ENCODE peak calls at places on chromosomes 3 and 15, in ten cellular contexts. A, R, X, E, O, Q, U, T, P and H are unnamed samples.

GRCh38 chr3:9870978-9871377 is 9.1 kb downstream of the CIDEC start:
- DNase-seq in P (peak; percentile 29), X (no peak), R (no peak), T (no peak), A (no peak), E (peak; percentile 74), Q (no peak), U (peak; percentile 66), O (no peak), H (no peak)

GRCh38 chr15:96309143-96309542 is 21.4 kb upstream of the NR2F2 start:
- DNase-seq in E (no peak), X (no peak), A (no peak), R (no peak), U (no peak), T (no peak), Q (no peak), P (no peak), O (no peak), H (no peak)

GRCh38 chr3:146953523-146954125 is 348.5 kb upstream of the PLSCR5 start:
- DNase-seq in U (peak; percentile 40), A (no peak), X (no peak), E (peak; percentile 79), P (peak; percentile 24), T (no peak), O (no peak), Q (no peak), R (no peak), H (no peak)

GRCh38 chr3:42855547-42856380 is 19.9 kb downstream of the CYP8B1 start:
- DNase-seq in X (no peak), U (no peak), T (no peak), E (no peak), Q (no peak), O (no peak), A (no peak), R (no peak), P (no peak), H (no peak)

GRCh38 chr3:120497318-120497717 is 46.5 kb upstream of the FSTL1 start:
- DNase-seq in U (peak; percentile 89), X (no peak), A (no peak), R (no peak), T (no peak), P (peak; percentile 89), Q (no peak), E (peak; percentile 96), O (no peak), H (no peak)

GRCh38 chr3:139561428-139561827 is 21.9 kb upstream of the RBP1 start:
- DNase-seq in O (no peak), P (no peak), E (no peak), A (no peak), U (no peak), Q (no peak), X (no peak), T (no peak), R (no peak), H (no peak)

GRCh38 chr3:9649791-9650521 is 651 bp downstream of the MTMR14 start:
- DNase-seq in P (no peak), U (no peak), T (no peak), E (no peak), A (no peak), R (no peak), O (no peak), Q (peak; percentile 9), X (no peak), H (no peak)

GRCh38 chr3:114496466-114496865 is 202.6 kb downstream of the TIGIT start:
- DNase-seq in E (no peak), O (no peak), Q (no peak), U (peak; percentile 15), P (no peak), A (no peak), X (no peak), T (no peak), R (no peak), H (no peak)

GRCh38 chr15:91946075-91946474 is 92.6 kb downstream of the SLCO3A1 start:
- DNase-seq in Q (no peak), P (no peak), E (no peak), O (no peak), A (no peak), T (no peak), R (no peak), U (no peak), X (no peak), H (no peak)

GRCh38 chr3:139757448-139758030 is 79.8 kb upstream of the NMNAT3 start:
- DNase-seq in U (no peak), X (no peak), A (no peak), Q (no peak), R (no peak), O (no peak), P (no peak), T (no peak), E (no peak), H (no peak)

GRCh38 chr3:156818890-156819289 is 7.3 kb upstream of the LEKR1 start:
- DNase-seq in R (no peak), O (no peak), A (no peak), E (peak; percentile 68), P (no peak), Q (no peak), T (no peak), X (no peak), U (peak; percentile 93), H (no peak)

GRCh38 chr3:160225181-160226025 is at the start of gene C3orf80:
- DNase-seq in T (peak; percentile 78), X (peak; percentile 39), E (peak; percentile 21), R (peak; percentile 34), O (peak; percentile 60), P (no peak), Q (peak; percentile 56), A (peak; percentile 52), U (peak; percentile 30), H (no peak)
- TF ChIP-seq CTCF in T (peak; percentile 11), X (no peak), E (no peak), R (peak; percentile 15), O (peak; percentile 48), P (no peak), Q (no peak), A (peak; percentile 48), U (no peak), H (peak; percentile 56)

GRCh38 chr3:38773528-38773927 is 42.5 kb downstream of the SCN10A start:
- DNase-seq in O (no peak), Q (no peak), U (no peak), A (no peak), P (no peak), R (no peak), T (no peak), X (no peak), E (no peak), H (no peak)
- TF ChIP-seq CTCF in O (no peak), Q (no peak), U (no peak), A (no peak), P (no peak), R (no peak), T (no peak), X (no peak), E (no peak), H (no peak)

GRCh38 chr15:84034831-84035753 is 200.5 kb upstream of the GOLGA6L4 start:
- DNase-seq in U (peak; percentile 31), O (no peak), A (no peak), R (no peak), P (peak; percentile 1), Q (peak; percentile 20), T (no peak), X (no peak), E (peak; percentile 59), H (no peak)
- TF ChIP-seq CTCF in U (peak; percentile 59), O (peak; percentile 71), A (peak; percentile 91), R (peak; percentile 57), P (peak; percentile 36), Q (peak; percentile 79), T (peak; percentile 70), X (peak; percentile 38), E (peak; percentile 62), H (peak; percentile 62)

GRCh38 chr15:53670701-53671100 is 88.8 kb downstream of the WDR72 start:
- DNase-seq in R (no peak), E (no peak), X (no peak), A (no peak), O (no peak), P (no peak), T (no peak), U (no peak), Q (no peak), H (no peak)

GRCh38 chr15:53671545-53671944 is 87.9 kb downstream of the WDR72 start:
- DNase-seq in X (no peak), A (no peak), E (no peak), O (no peak), Q (no peak), R (no peak), T (no peak), U (no peak), P (no peak), H (no peak)

GRCh38 chr15:53665930-53666329 is 93.5 kb downstream of the WDR72 start:
- DNase-seq in X (no peak), O (no peak), P (no peak), R (no peak), Q (no peak), E (no peak), A (no peak), T (no peak), U (no peak), H (no peak)
- TF ChIP-seq CTCF in X (no peak), O (peak; percentile 32), P (no peak), R (no peak), Q (no peak), E (no peak), A (peak; percentile 64), T (no peak), U (no peak), H (peak; percentile 66)

GRCh38 chr15:64836023-64836536 is 5.6 kb upstream of the PLEKHO2 start:
- DNase-seq in X (no peak), O (no peak), E (no peak), A (no peak), R (no peak), P (no peak), T (no peak), U (no peak), Q (no peak), H (no peak)
- TF ChIP-seq CTCF in X (no peak), O (peak; percentile 27), E (no peak), A (peak; percentile 82), R (no peak), P (no peak), T (peak; percentile 11), U (no peak), Q (no peak), H (peak; percentile 49)

DNA sequence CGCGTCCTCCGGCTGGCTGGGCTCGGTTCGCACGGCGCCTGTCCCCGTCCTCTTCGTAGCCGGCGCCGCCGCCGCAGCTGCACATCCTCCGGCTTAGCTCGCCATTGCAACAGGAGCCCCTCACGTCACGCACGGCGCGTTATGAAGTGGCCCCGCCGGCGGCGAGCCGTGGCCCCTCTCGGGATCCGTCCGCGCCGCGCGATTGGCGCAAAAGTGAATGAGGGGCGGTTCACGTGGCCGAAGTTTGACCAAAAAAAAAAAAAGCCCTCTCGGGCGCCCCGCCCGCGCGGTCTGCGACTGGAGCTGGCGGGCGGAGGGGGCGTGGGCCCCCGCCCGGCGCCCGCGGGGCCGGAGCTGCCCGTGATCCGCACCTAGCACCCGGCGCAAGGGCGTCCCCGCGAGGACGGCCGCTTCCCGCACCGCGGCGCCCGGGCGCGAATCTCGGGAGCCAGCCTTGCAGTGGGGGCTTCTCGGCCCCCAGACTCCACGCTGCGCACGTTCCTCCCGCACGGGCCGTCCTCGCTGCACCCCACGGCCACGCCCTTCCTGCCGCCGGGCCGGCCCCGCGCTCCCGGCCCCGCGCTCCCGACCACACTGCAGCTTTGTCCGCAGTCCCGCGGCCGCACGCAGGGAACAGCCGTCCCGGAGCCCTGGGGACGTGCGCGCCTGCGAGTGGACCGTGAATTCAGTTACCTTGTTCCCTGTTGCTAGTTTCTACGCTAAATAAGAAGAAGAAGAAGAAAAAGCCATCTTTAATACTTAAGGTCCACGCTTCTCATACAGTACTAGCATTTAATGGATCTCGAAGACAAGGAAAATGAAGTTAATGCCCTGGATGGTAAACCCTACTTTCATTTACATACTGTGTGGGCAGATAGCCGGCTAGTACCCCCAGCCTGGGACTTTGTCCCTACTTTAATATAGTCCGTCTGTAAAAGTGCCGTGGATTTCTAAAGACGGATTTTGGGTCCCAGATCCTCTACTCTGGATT is at the start of gene CHSY1:
- DNase-seq in U (peak; percentile 93), E (peak; percentile 94), Q (peak; percentile 81), X (peak; percentile 94), A (peak; percentile 94), R (peak; percentile 88), O (peak; percentile 80), T (peak; percentile 84), P (peak; percentile 46), H (peak; percentile 97)
- TF ChIP-seq CTCF in U (no peak), E (no peak), Q (no peak), X (peak; percentile 53), A (peak; percentile 85), R (peak; percentile 50), O (no peak), T (no peak), P (peak; percentile 18), H (peak; percentile 68)